ENCODE peak calls at places on chromosomes 16 and 17, in five cellular contexts. One of them, this sample, is unnamed.
A peak's percentile ranks its signal among the peaks of the same experiment; 100 is the strongest.

GRCh38 chr16:73350707-73351452 is 303.0 kb upstream of the ZFHX3 start:
- DNase-seq in thoracic aorta: no peak
- DNase-seq in SK-N-SH: peak; percentile 21
- DNase-seq in GM23338: no peak
- DNase-seq in heart right ventricle: peak; percentile 22
- DNase-seq in this sample: no peak

GRCh38 chr16:16083421-16084156 is 134.2 kb downstream of the ABCC1 start:
- DNase-seq in thoracic aorta: no peak
- DNase-seq in SK-N-SH: no peak
- DNase-seq in GM23338: no peak
- DNase-seq in heart right ventricle: no peak
- DNase-seq in this sample: no peak

GRCh38 chr16:19513377-19514053 is 8.4 kb downstream of the GDE1 start:
- DNase-seq in thoracic aorta: no peak
- DNase-seq in SK-N-SH: no peak
- DNase-seq in GM23338: no peak
- DNase-seq in heart right ventricle: no peak
- DNase-seq in this sample: no peak

GRCh38 chr17:42554250-42555121 is 1.8 kb downstream of the HSD17B1 start:
- DNase-seq in thoracic aorta: no peak
- DNase-seq in SK-N-SH: peak; percentile 96
- DNase-seq in GM23338: peak; percentile 96
- DNase-seq in heart right ventricle: peak; percentile 89
- DNase-seq in this sample: peak; percentile 91

GRCh38 chr17:19448341-19449268 is 37.6 kb downstream of the RNF112 start:
- DNase-seq in thoracic aorta: peak; percentile 38
- DNase-seq in SK-N-SH: peak; percentile 29
- DNase-seq in GM23338: no peak
- DNase-seq in heart right ventricle: no peak
- DNase-seq in this sample: no peak

GRCh38 chr17:56659622-56660021 is 66.1 kb downstream of the NOG start:
- DNase-seq in thoracic aorta: no peak
- DNase-seq in SK-N-SH: no peak
- DNase-seq in GM23338: no peak
- DNase-seq in heart right ventricle: no peak
- DNase-seq in this sample: no peak

GRCh38 chr17:80851277-80851925 is 140.2 kb upstream of the CHMP6 start:
- DNase-seq in thoracic aorta: no peak
- DNase-seq in SK-N-SH: no peak
- DNase-seq in GM23338: no peak
- DNase-seq in heart right ventricle: no peak
- DNase-seq in this sample: no peak

GRCh38 chr16:66365588-66365987 is 903 bp upstream of the CDH5 start:
- DNase-seq in thoracic aorta: no peak
- DNase-seq in SK-N-SH: no peak
- DNase-seq in GM23338: no peak
- DNase-seq in heart right ventricle: peak; percentile 67
- DNase-seq in this sample: no peak

GRCh38 chr17:43661699-43662431 is at the start of gene MEOX1:
- DNase-seq in thoracic aorta: no peak
- DNase-seq in SK-N-SH: no peak
- DNase-seq in GM23338: no peak
- DNase-seq in heart right ventricle: no peak
- DNase-seq in this sample: no peak

GRCh38 chr16:80023865-80024264 is 423.3 kb upstream of the MAF start:
- DNase-seq in thoracic aorta: no peak
- DNase-seq in SK-N-SH: no peak
- DNase-seq in GM23338: no peak
- DNase-seq in heart right ventricle: no peak
- DNase-seq in this sample: no peak

GRCh38 chr17:66426397-66427033 is 124.1 kb downstream of the PRKCA start:
- DNase-seq in thoracic aorta: no peak
- DNase-seq in SK-N-SH: no peak
- DNase-seq in GM23338: peak; percentile 65
- DNase-seq in heart right ventricle: no peak
- DNase-seq in this sample: no peak

GRCh38 chr17:45052052-45052772 is 780 bp upstream of the DCAKD start:
- DNase-seq in thoracic aorta: no peak
- DNase-seq in SK-N-SH: peak; percentile 65
- DNase-seq in GM23338: peak; percentile 52
- DNase-seq in heart right ventricle: peak; percentile 52
- DNase-seq in this sample: peak; percentile 81

GRCh38 chr17:6948562-6948961 is 47.3 kb upstream of the ALOX12 start:
- DNase-seq in thoracic aorta: no peak
- DNase-seq in SK-N-SH: no peak
- DNase-seq in GM23338: no peak
- DNase-seq in heart right ventricle: no peak
- DNase-seq in this sample: no peak

GRCh38 chr17:76268991-76269981 is 4.1 kb downstream of the UBALD2 start:
- DNase-seq in thoracic aorta: no peak
- DNase-seq in SK-N-SH: peak; percentile 44
- DNase-seq in GM23338: peak; percentile 53
- DNase-seq in heart right ventricle: no peak
- DNase-seq in this sample: no peak

GRCh38 chr16:20862162-20862960 is 37.8 kb downstream of the DCUN1D3 start:
- DNase-seq in thoracic aorta: no peak
- DNase-seq in SK-N-SH: no peak
- DNase-seq in GM23338: no peak
- DNase-seq in heart right ventricle: no peak
- DNase-seq in this sample: no peak

GRCh38 chr17:29388937-29389336 is 1.2 kb upstream of the TAOK1 start:
- DNase-seq in thoracic aorta: no peak
- DNase-seq in SK-N-SH: no peak
- DNase-seq in GM23338: no peak
- DNase-seq in heart right ventricle: no peak
- DNase-seq in this sample: no peak

GRCh38 chr17:29394761-29395160 is 4.6 kb downstream of the TAOK1 start:
- DNase-seq in thoracic aorta: no peak
- DNase-seq in SK-N-SH: no peak
- DNase-seq in GM23338: no peak
- DNase-seq in heart right ventricle: no peak
- DNase-seq in this sample: no peak

GRCh38 chr17:29390856-29391631 is 881 bp downstream of the TAOK1 start:
- DNase-seq in thoracic aorta: no peak
- DNase-seq in SK-N-SH: peak; percentile 52
- DNase-seq in GM23338: peak; percentile 64
- DNase-seq in heart right ventricle: no peak
- DNase-seq in this sample: no peak

GRCh38 chr17:29389994-29390855 is at the start of gene TAOK1:
- DNase-seq in thoracic aorta: peak; percentile 98
- DNase-seq in SK-N-SH: peak; percentile 99
- DNase-seq in GM23338: peak; percentile 99
- DNase-seq in heart right ventricle: peak; percentile 99
- DNase-seq in this sample: peak; percentile 98

GRCh38 chr17:29393451-29393850 is 3.3 kb downstream of the TAOK1 start:
- DNase-seq in thoracic aorta: no peak
- DNase-seq in SK-N-SH: no peak
- DNase-seq in GM23338: no peak
- DNase-seq in heart right ventricle: no peak
- DNase-seq in this sample: no peak
- H3K27ac ChIP-seq in thoracic aorta: peak overlapping the region; percentile 24
- H3K27ac ChIP-seq in SK-N-SH: no peak overlapping the region
- H3K27ac ChIP-seq in GM23338: no peak overlapping the region
- H3K27ac ChIP-seq in heart right ventricle: peak overlapping the region; percentile 52
- H3K27ac ChIP-seq in this sample: no peak overlapping the region

GRCh38 chr17:81900181-81900820 is 1.7 kb upstream of the NPB start:
- DNase-seq in thoracic aorta: no peak
- DNase-seq in SK-N-SH: no peak
- DNase-seq in GM23338: no peak
- DNase-seq in heart right ventricle: no peak
- DNase-seq in this sample: no peak

GRCh38 chr17:81902653-81903414 is 796 bp downstream of the NPB start:
- DNase-seq in thoracic aorta: no peak
- DNase-seq in SK-N-SH: peak; percentile 51
- DNase-seq in GM23338: peak; percentile 73
- DNase-seq in heart right ventricle: no peak
- DNase-seq in this sample: no peak

GRCh38 chr17:81901167-81902022 is 643 bp upstream of the NPB start:
- DNase-seq in thoracic aorta: no peak
- DNase-seq in SK-N-SH: no peak
- DNase-seq in GM23338: no peak
- DNase-seq in heart right ventricle: no peak
- DNase-seq in this sample: no peak

GRCh38 chr17:81903415-81903831 is 1.4 kb downstream of the NPB start:
- DNase-seq in thoracic aorta: no peak
- DNase-seq in SK-N-SH: no peak
- DNase-seq in GM23338: no peak
- DNase-seq in heart right ventricle: no peak
- DNase-seq in this sample: no peak

GRCh38 chr17:81902023-81902652 is at the start of gene NPB:
- DNase-seq in thoracic aorta: no peak
- DNase-seq in SK-N-SH: peak; percentile 92
- DNase-seq in GM23338: peak; percentile 73
- DNase-seq in heart right ventricle: no peak
- DNase-seq in this sample: no peak
- H3K4me3 ChIP-seq in thoracic aorta: peak within 1 kb of the TSS; percentile 68
- H3K4me3 ChIP-seq in SK-N-SH: no peak within 1 kb of the TSS
- H3K4me3 ChIP-seq in GM23338: peak within 1 kb of the TSS; percentile 60
- H3K4me3 ChIP-seq in heart right ventricle: peak within 1 kb of the TSS; percentile 36
- H3K4me3 ChIP-seq in this sample: peak within 1 kb of the TSS; percentile 74

DNA sequence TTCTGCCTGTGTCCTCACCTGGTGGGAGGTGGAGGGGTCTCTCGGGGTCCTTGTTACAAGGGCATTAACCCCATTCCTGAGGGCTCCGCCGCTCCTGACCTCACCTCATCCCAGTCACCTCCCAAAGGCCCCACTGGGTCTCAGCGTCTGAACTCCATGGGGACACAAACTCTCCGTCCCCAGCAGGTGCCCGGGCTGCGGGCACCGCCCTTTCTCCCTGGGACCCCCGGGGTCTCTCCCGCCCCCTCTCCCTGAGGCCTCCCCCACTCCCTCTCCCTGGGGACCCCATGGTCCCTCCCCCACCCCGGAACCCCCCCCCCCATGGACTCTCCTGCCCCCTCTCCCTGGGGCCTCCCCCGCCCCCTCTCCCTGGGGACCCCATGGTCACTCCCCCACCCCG is 24.8 kb downstream of the CACNA1H start:
- DNase-seq in thoracic aorta: no peak
- DNase-seq in SK-N-SH: no peak
- DNase-seq in GM23338: no peak
- DNase-seq in heart right ventricle: no peak
- DNase-seq in this sample: no peak
- TF ChIP-seq CTCF in thoracic aorta: no peak
- TF ChIP-seq CTCF in SK-N-SH: no peak
- TF ChIP-seq CTCF in GM23338: no peak
- TF ChIP-seq CTCF in heart right ventricle: no peak
- TF ChIP-seq CTCF in this sample: no peak

GRCh38 chr16:87780385-87780989 is 14.7 kb upstream of the KLHDC4 start:
- DNase-seq in thoracic aorta: no peak
- DNase-seq in SK-N-SH: no peak
- DNase-seq in GM23338: no peak
- DNase-seq in heart right ventricle: no peak
- DNase-seq in this sample: no peak
- H3K27ac ChIP-seq in thoracic aorta: no peak overlapping the region
- H3K27ac ChIP-seq in SK-N-SH: no peak overlapping the region
- H3K27ac ChIP-seq in GM23338: no peak overlapping the region
- H3K27ac ChIP-seq in heart right ventricle: no peak overlapping the region
- H3K27ac ChIP-seq in this sample: no peak overlapping the region

GRCh38 chr17:38429476-38430100 is 1.3 kb downstream of the ARHGAP23 start:
- DNase-seq in thoracic aorta: no peak
- DNase-seq in SK-N-SH: no peak
- DNase-seq in GM23338: no peak
- DNase-seq in heart right ventricle: no peak
- DNase-seq in this sample: no peak
- H3K4me3 ChIP-seq in thoracic aorta: peak overlapping the region; percentile 98
- H3K4me3 ChIP-seq in SK-N-SH: peak overlapping the region; percentile 81
- H3K4me3 ChIP-seq in GM23338: peak overlapping the region; percentile 87
- H3K4me3 ChIP-seq in heart right ventricle: peak overlapping the region; percentile 93
- H3K4me3 ChIP-seq in this sample: peak overlapping the region; percentile 100